ENCODE peak calls at places on chromosomes 2 and 18, in ten cellular contexts. N is astrocyte of the spinal cord, V is heart left ventricle, K is G401, M is NCI-H748 treated with DMSO at 0.1 percent for 48 hours, X is NCI-H2029 treated with DMSO at 0.1 percent for 48 hours, J is fibroblast of lung, Z is non-pigmented ciliary epithelial cell, L is NCI-H226, I is EL. G is an unnamed sample.

GRCh38 chr2:26849056-26850001 is 1.4 kb downstream of the DPYSL5 start:
- DNase-seq in N (no peak), V (no peak), K (peak), M (peak), X (no peak), J (no peak), Z (no peak), L (no peak), I (no peak), G (peak)

GRCh38 chr2:195051401-195051800 is 605.6 kb upstream of the SLC39A10 start:
- DNase-seq in N (peak), V (no peak), K (no peak), M (no peak), X (no peak), J (peak), Z (no peak), L (peak), I (no peak), G (no peak)

GRCh38 chr2:151981886-151982285 is 117.0 kb downstream of the CACNB4 start:
- DNase-seq in N (no peak), V (no peak), K (no peak), M (no peak), X (no peak), J (no peak), Z (no peak), L (no peak), I (no peak), G (no peak)

GRCh38 chr18:3528251-3528650 is 78.3 kb downstream of the TGIF1 start:
- DNase-seq in N (no peak), V (no peak), K (no peak), M (no peak), X (no peak), J (no peak), Z (no peak), L (no peak), I (no peak), G (no peak)

GRCh38 chr2:234823196-234823876 is 128.5 kb upstream of the SH3BP4 start:
- DNase-seq in N (no peak), V (no peak), K (no peak), M (no peak), X (no peak), J (no peak), Z (no peak), L (no peak), I (no peak), G (no peak)

GRCh38 chr2:148990968-148991367 is 47.5 kb upstream of the LYPD6B start:
- DNase-seq in N (no peak), V (no peak), K (peak), M (peak), X (no peak), J (no peak), Z (no peak), L (no peak), I (no peak), G (no peak)

GRCh38 chr2:239965318-239965717 is 59.8 kb downstream of the NDUFA10 start:
- DNase-seq in N (no peak), V (peak), K (no peak), M (no peak), X (no peak), J (no peak), Z (no peak), L (no peak), I (no peak), G (no peak)

GRCh38 chr2:187986392-187987105 is 305.1 kb upstream of the GULP1 start:
- DNase-seq in N (peak), V (no peak), K (no peak), M (peak), X (no peak), J (peak), Z (peak), L (no peak), I (no peak), G (no peak)

GRCh38 chr2:219289537-219290361 is 10.6 kb downstream of the DNAJB2 start:
- DNase-seq in N (peak), V (peak), K (no peak), M (no peak), X (no peak), J (peak), Z (peak), L (peak), I (peak), G (peak)

GRCh38 chr2:197813093-197813787 is 8.8 kb downstream of the PLCL1 start:
- DNase-seq in N (peak), V (no peak), K (no peak), M (peak), X (no peak), J (peak), Z (peak), L (peak), I (peak), G (no peak)

GRCh38 chr2:11082880-11083279 is 72.4 kb upstream of the SLC66A3 start:
- DNase-seq in N (no peak), V (no peak), K (no peak), M (no peak), X (no peak), J (no peak), Z (no peak), L (no peak), I (no peak), G (no peak)

GRCh38 chr2:28507806-28508764 is 12.2 kb downstream of the PLB1 start:
- DNase-seq in N (no peak), V (no peak), K (no peak), M (no peak), X (peak), J (no peak), Z (no peak), L (peak), I (peak), G (no peak)

G was measured in pons.